ENCODE peak calls at places on chromosomes 1 and 21, in ten cellular contexts. M is adrenal gland; P is NCI-H460; J is nephron progenitor cell; I is pancreas; D is activated CD8-positive, alpha-beta memory T cell treated with anti-CD3 and anti-CD28 coated beads for 4 hours; T is stimulated activated CD8-positive, alpha-beta memory T cell treated with anti-CD3 and anti-CD28 coated beads, Interleukin-7, amount 100 ng/mL, for 24 hours; G is endothelial cell; Q is aorta; V is NCI-H345. K is an unnamed sample.

GRCh38 chr1:27300341-27301051 is 21.5 kb upstream of the TMEM222 start:
- DNase-seq in M (peak), V (peak), J (peak), P (peak), D (peak), G (peak), I (peak), Q (peak), T (peak), K (peak)

GRCh38 chr1:30900486-30900885 is 8.1 kb downstream of the SDC3 start:
- DNase-seq in T (no peak), D (no peak), I (no peak), G (no peak), J (no peak), Q (peak), P (no peak), V (no peak), M (peak), K (no peak)

GRCh38 chr1:59767119-59767518 is 47.6 kb upstream of the HOOK1 start:
- DNase-seq in V (peak), I (no peak), P (no peak), T (no peak), J (no peak), D (no peak), G (no peak), M (no peak), Q (no peak), K (no peak)

GRCh38 chr1:163085041-163085903 is 16.1 kb downstream of the RGS4 start:
- DNase-seq in M (no peak), T (no peak), Q (no peak), I (no peak), J (no peak), D (no peak), P (no peak), V (no peak), G (no peak), K (peak)

GRCh38 chr1:109718495-109718894 is 6.4 kb downstream of the GSTM5 start:
- DNase-seq in T (no peak), P (peak), G (no peak), Q (no peak), J (no peak), V (no peak), M (no peak), D (no peak), I (no peak), K (peak)

GRCh38 chr1:21703318-21703963 is 34.3 kb upstream of the RAP1GAP start:
- DNase-seq in M (peak), D (no peak), I (no peak), T (no peak), Q (no peak), G (peak), P (peak), J (no peak), V (no peak), K (peak)

GRCh38 chr21:34795152-34796141 is 126.7 kb downstream of the CLIC6 start:
- DNase-seq in V (no peak), D (no peak), M (no peak), J (no peak), G (no peak), Q (no peak), T (no peak), P (peak), I (no peak), K (peak)

GRCh38 chr1:204130989-204131892 is 20.6 kb downstream of the ETNK2 start:
- DNase-seq in I (no peak), D (no peak), P (no peak), M (peak), G (no peak), T (no peak), J (no peak), V (no peak), Q (no peak), K (peak)

GRCh38 chr1:43858324-43858723 is 75.3 kb upstream of the ARTN start:
- DNase-seq in I (no peak), T (no peak), V (no peak), J (peak), P (no peak), G (no peak), M (peak), Q (peak), D (no peak), K (no peak)

GRCh38 chr1:113928129-113928949 is 785 bp upstream of the HIPK1 start:
- DNase-seq in J (no peak), D (no peak), M (no peak), P (no peak), G (no peak), V (no peak), I (no peak), T (no peak), Q (no peak), K (peak)

GRCh38 chr1:155324717-155325595 is 4.3 kb downstream of the RUSC1 start:
- DNase-seq in P (peak), V (no peak), T (no peak), Q (peak), M (peak), I (peak), G (peak), D (no peak), J (peak), K (peak)

GRCh38 chr1:3315991-3316943 is 138.2 kb upstream of the ARHGEF16 start:
- DNase-seq in I (no peak), P (no peak), V (no peak), D (no peak), J (no peak), T (no peak), M (no peak), Q (no peak), G (no peak), K (no peak)

GRCh38 chr1:41495171-41495948 is 10.9 kb upstream of the EDN2 start:
- DNase-seq in V (no peak), J (no peak), I (no peak), M (peak), G (peak), D (no peak), Q (peak), P (peak), T (no peak), K (peak)

GRCh38 chr1:192977089-192977706 is 82.0 kb downstream of the UCHL5 start:
- DNase-seq in V (peak), J (no peak), P (no peak), M (no peak), Q (no peak), T (no peak), G (no peak), I (no peak), D (no peak), K (peak)

GRCh38 chr1:20700636-20701215 is 17.1 kb downstream of the KIF17 start:
- DNase-seq in J (no peak), I (no peak), G (no peak), Q (no peak), P (no peak), M (no peak), V (no peak), D (no peak), T (no peak), K (no peak)

GRCh38 chr1:240732390-240732789 is 120.4 kb upstream of the GREM2 start:
- DNase-seq in P (peak), J (no peak), T (no peak), G (no peak), I (no peak), V (peak), M (no peak), Q (no peak), D (no peak), K (peak)

GRCh38 chr21:33036430-33037162 is 10.9 kb downstream of the OLIG2 start:
- DNase-seq in G (no peak), P (no peak), D (no peak), I (no peak), J (no peak), M (peak), V (no peak), Q (peak), T (no peak), K (no peak)

GRCh38 chr1:207312604-207312920 is 8.9 kb upstream of the CD55 start:
- DNase-seq in P (no peak), D (no peak), T (no peak), V (no peak), I (no peak), Q (no peak), M (no peak), J (no peak), G (no peak), K (no peak)

GRCh38 chr1:85295006-85295431 is 18.6 kb upstream of the BCL10 start:
- DNase-seq in J (no peak), I (no peak), G (no peak), T (no peak), V (no peak), Q (no peak), D (no peak), M (no peak), P (no peak), K (peak)

GRCh38 chr1:82510431-82510830 is 709.7 kb downstream of the ADGRL2 start:
- DNase-seq in Q (no peak), G (no peak), V (no peak), M (no peak), J (no peak), I (no peak), P (no peak), D (no peak), T (no peak), K (no peak)